ENCODE peak calls at places on chromosomes 1 and 21, in eight cellular contexts. Y is fibroblast of lung; F is colonic mucosa; J is breast epithelium; X is prostate gland; Z is AG10803; U is CD4-positive, alpha-beta T cell; O is epithelial cell of esophagus. H is an unnamed sample.

GRCh38 chr1:36204347-36204909 is 19.8 kb upstream of the THRAP3 start:
- DNase-seq in Y (no peak), F (no peak), J (peak), X (peak), Z (peak), U (no peak), O (no peak), H (no peak)

GRCh38 chr1:2978691-2979190 is 42.5 kb upstream of the ACTRT2 start:
- DNase-seq in Y (no peak), F (no peak), J (no peak), X (no peak), Z (no peak), U (no peak), O (no peak), H (no peak)

GRCh38 chr1:39110882-39111281 is 84.7 kb downstream of the NDUFS5 start:
- DNase-seq in Y (peak), F (no peak), J (no peak), X (no peak), Z (peak), U (no peak), O (peak), H (no peak)

GRCh38 chr1:44249543-44249942 is 36.3 kb downstream of the DMAP1 start:
- DNase-seq in Y (peak), F (no peak), J (no peak), X (no peak), Z (no peak), U (no peak), O (no peak), H (no peak)

GRCh38 chr1:37752583-37753471 is 12.1 kb downstream of the EPHA10 start:
- DNase-seq in Y (peak), F (peak), J (no peak), X (no peak), Z (no peak), U (no peak), O (peak), H (no peak)

GRCh38 chr1:19903621-19904020 is 19.8 kb downstream of the PLA2G2E start:
- DNase-seq in Y (peak), F (no peak), J (no peak), X (no peak), Z (no peak), U (no peak), O (peak), H (no peak)

GRCh38 chr1:109274533-109275476 is 8.1 kb downstream of the PSRC1 start:
- DNase-seq in Y (peak), F (peak), J (peak), X (peak), Z (peak), U (no peak), O (peak), H (no peak)

GRCh38 chr1:39337067-39337466 is 132.6 kb downstream of the MACF1 start:
- DNase-seq in Y (no peak), F (no peak), J (no peak), X (no peak), Z (no peak), U (no peak), O (no peak), H (no peak)

GRCh38 chr1:26970810-26971209 is 10.5 kb upstream of the KDF1 start:
- DNase-seq in Y (no peak), F (peak), J (no peak), X (peak), Z (no peak), U (no peak), O (peak), H (no peak)

GRCh38 chr1:207822602-207823451 is 71.0 kb downstream of the CD46 start:
- DNase-seq in Y (no peak), F (peak), J (peak), X (peak), Z (peak), U (peak), O (peak), H (no peak)

GRCh38 chr1:15885701-15886612 is 38.5 kb downstream of the SPEN start:
- DNase-seq in Y (peak), F (peak), J (peak), X (peak), Z (peak), U (no peak), O (peak), H (peak)

GRCh38 chr1:161382214-161383019 is 14.7 kb upstream of the CFAP126 start:
- DNase-seq in Y (peak), F (no peak), J (no peak), X (peak), Z (peak), U (no peak), O (peak), H (peak)

GRCh38 chr1:187245201-187245600 is 416.5 kb downstream of the PLA2G4A start:
- DNase-seq in Y (no peak), F (no peak), J (no peak), X (no peak), Z (no peak), U (no peak), O (no peak), H (no peak)

GRCh38 chr1:208154679-208155078 is 89.5 kb downstream of the PLXNA2 start:
- DNase-seq in Y (peak), F (peak), J (no peak), X (no peak), Z (no peak), U (no peak), O (peak), H (no peak)

GRCh38 chr1:205446828-205447227 is 9.0 kb downstream of the BLACAT1 start:
- DNase-seq in Y (no peak), F (no peak), J (no peak), X (no peak), Z (no peak), U (no peak), O (no peak), H (no peak)

GRCh38 chr1:185695299-185695698 is 38.9 kb upstream of the HMCN1 start:
- DNase-seq in Y (no peak), F (no peak), J (no peak), X (no peak), Z (no peak), U (no peak), O (no peak), H (no peak)
- TF ChIP-seq CTCF in Y (no peak), F (no peak), J (no peak), X (no peak), Z (peak), U (peak), O (peak), H (peak)

GRCh38 chr1:9842781-9843575 is 19.2 kb upstream of the CLSTN1 start:
- DNase-seq in Y (peak), F (peak), J (no peak), X (peak), Z (no peak), U (no peak), O (no peak), H (no peak)
- TF ChIP-seq CTCF in Y (no peak), F (no peak), J (no peak), X (no peak), Z (no peak), U (no peak), O (no peak), H (no peak)

DNA sequence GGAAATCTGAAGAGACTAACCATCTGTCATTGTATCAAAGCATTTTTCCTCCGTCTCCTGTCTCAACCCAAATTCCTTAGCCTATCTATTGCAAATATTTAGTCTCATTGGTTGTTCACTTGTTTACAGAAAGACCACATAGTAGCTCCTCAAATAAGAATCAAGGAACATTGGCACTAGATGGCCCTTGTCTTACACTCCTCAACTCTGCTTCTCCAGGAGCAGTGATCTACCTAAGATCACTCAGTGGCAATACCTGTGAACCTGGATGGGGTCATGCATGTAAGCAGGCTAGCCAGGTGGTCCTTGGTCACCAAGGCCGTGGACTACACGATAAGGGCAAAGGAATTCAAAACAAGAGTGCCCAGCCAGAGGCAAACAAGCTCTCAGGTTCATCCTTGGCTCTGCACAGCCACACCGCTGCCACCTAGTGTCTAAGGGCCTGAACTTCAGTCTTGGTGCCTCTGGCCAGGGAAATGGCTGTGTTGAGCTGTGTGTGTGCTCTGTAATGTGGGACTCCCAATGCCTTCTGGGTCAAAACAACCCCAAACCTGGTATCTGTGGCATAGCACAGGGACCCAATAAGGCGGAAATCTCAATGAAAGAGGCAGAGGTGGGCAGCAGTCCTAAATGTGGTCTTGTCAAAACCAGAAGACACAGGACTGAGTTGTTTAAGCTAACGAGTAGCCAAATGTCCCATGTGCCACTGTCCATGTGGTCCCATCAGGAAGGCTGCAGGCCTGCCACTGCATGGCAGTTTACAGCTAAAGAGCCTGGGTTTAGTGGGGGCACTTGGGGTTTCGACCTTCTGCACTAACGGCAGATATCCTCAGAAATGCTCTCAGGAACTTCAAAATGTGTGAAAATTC is 54.5 kb downstream of the GPR161 start:
- DNase-seq in Y (peak), F (peak), J (peak), X (peak), Z (peak), U (peak), O (peak), H (peak)
- TF ChIP-seq CTCF in Y (peak), F (peak), J (peak), X (peak), Z (peak), U (peak), O (peak), H (peak)

GRCh38 chr21:36075953-36076352 is 6.1 kb downstream of the CBR1 start:
- DNase-seq in Y (no peak), F (no peak), J (no peak), X (no peak), Z (no peak), U (no peak), O (no peak), H (no peak)
- TF ChIP-seq CTCF in Y (no peak), F (no peak), J (no peak), X (no peak), Z (no peak), U (no peak), O (no peak), H (no peak)

DNA sequence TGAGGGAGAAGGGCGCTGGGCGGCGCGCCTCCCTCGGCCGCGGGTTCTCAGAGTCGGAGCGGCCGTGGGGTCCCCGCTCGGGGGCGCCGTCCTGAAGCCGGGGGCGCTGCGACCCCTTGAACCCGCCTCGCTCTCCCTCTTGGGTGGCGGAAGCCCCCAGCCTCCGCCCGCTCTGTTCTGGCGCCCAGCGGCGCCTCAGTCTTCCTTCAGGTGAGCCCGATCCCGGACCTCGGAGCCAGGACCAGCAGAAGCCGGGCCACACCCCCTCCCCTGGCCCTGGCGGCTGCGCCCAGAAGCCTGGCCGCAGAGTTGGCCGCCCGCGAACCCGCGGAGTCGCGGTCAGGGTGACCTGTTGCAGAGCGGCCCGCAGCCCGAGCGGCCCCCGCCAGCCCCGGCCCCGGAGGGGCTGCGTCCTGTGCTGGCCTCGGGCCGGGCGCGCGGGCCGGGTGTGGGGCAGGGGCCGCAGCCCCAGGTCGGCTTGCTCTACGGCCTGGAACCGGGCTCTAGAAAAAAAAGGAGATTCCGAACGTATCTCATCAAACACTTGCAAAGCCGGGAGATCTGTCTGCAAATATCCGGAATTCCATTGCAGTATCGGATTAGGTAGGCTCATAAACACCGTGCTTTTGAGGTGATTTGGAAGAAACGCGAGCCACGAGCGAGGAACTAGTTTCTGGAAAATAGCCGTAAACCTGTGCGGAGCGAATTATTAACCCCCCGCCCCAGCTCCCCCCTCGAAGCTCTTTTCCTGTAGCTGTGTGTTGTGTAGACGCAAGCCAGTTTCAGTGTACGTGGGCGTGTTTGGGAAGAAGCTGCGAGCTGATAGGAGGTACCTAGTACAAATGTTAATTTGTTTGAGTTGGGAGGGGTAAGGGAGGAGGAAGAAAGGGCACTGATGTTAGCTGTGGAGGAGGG is 816 bp downstream of the RALGPS2 start:
- DNase-seq in Y (peak), F (peak), J (peak), X (peak), Z (peak), U (peak), O (peak), H (peak)
- TF ChIP-seq CTCF in Y (no peak), F (no peak), J (no peak), X (no peak), Z (no peak), U (no peak), O (no peak), H (peak)

GRCh38 chr21:38735807-38736206 is 69.9 kb upstream of the ETS2 start:
- DNase-seq in Y (no peak), F (no peak), J (no peak), X (no peak), Z (no peak), U (no peak), O (no peak), H (no peak)

GRCh38 chr21:38729745-38730401 is 75.9 kb upstream of the ETS2 start:
- DNase-seq in Y (peak), F (no peak), J (no peak), X (no peak), Z (peak), U (no peak), O (peak), H (no peak)

DNA sequence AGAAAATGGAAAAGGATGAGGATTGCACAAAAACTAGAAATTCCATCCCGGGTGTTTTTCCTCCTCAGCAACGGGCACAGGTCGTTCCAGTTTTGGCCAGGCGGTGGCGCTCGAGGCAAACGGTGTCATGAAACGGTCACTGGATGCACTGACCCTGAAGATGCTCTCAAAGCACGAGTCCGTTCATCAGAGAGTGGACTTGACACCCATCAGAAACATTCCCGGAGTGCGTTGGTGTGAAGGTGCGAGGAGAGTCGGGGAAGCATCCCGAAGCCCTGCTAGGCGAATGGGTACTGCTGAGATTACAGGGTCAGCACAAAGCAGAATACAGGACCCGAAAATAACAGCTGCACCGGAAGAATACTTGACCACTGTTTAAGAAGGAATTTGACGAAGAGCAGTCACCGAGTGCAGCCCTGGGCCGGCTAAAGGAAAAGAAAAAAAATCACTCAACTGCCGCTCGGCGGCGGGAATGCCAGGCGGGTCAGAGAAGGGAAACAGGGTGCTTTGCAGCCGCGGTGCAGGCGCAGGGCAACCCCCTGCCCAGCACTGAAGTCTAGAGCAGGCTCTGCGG is 71.7 kb upstream of the ETS2 start:
- DNase-seq in Y (peak), F (peak), J (peak), X (peak), Z (peak), U (peak), O (peak), H (peak)
- TF ChIP-seq CTCF in Y (peak), F (peak), J (peak), X (peak), Z (peak), U (peak), O (peak), H (peak)

H was measured in Panc1.